ENCODE peak calls at places on chromosome 10, in four cellular contexts. One of them, this sample, is unnamed. For H3K27me3, the result is how much of the 10 kb centered on the place peaks cover.

GRCh38 chr10:123704812-123705211 is 38.7 kb downstream of the GPR26 start:
- DNase-seq in hepatocyte: no peak
- DNase-seq in right atrium auricular region: no peak
- DNase-seq in heart right ventricle: no peak
- DNase-seq in this sample: no peak

GRCh38 chr10:51224610-51225230 is 150.4 kb downstream of the PRKG1 start:
- DNase-seq in hepatocyte: peak
- DNase-seq in right atrium auricular region: no peak
- DNase-seq in heart right ventricle: no peak
- DNase-seq in this sample: no peak

GRCh38 chr10:87761892-87762291 is 56.1 kb downstream of the ATAD1 start:
- DNase-seq in hepatocyte: peak
- DNase-seq in right atrium auricular region: no peak
- DNase-seq in heart right ventricle: no peak
- DNase-seq in this sample: no peak

GRCh38 chr10:58590152-58590551 is 77.5 kb downstream of the BICC1 start:
- DNase-seq in hepatocyte: peak
- DNase-seq in right atrium auricular region: no peak
- DNase-seq in heart right ventricle: no peak
- DNase-seq in this sample: no peak

GRCh38 chr10:112498806-112499205 is 51.8 kb downstream of the VTI1A start:
- DNase-seq in hepatocyte: no peak
- DNase-seq in right atrium auricular region: no peak
- DNase-seq in heart right ventricle: no peak
- DNase-seq in this sample: no peak

GRCh38 chr10:14617850-14618249 is 156.8 kb downstream of the FAM107B start:
- DNase-seq in hepatocyte: no peak
- DNase-seq in right atrium auricular region: no peak
- DNase-seq in heart right ventricle: no peak
- DNase-seq in this sample: no peak

GRCh38 chr10:59692113-59692512 is 17.5 kb downstream of the SLC16A9 start:
- DNase-seq in hepatocyte: no peak
- DNase-seq in right atrium auricular region: no peak
- DNase-seq in heart right ventricle: no peak
- DNase-seq in this sample: no peak

GRCh38 chr10:90769946-90770841 is 87.6 kb downstream of the HTR7 start:
- DNase-seq in hepatocyte: no peak
- DNase-seq in right atrium auricular region: no peak
- DNase-seq in heart right ventricle: no peak
- DNase-seq in this sample: no peak

GRCh38 chr10:85900060-85900459 is 466.5 kb downstream of the GRID1 start:
- DNase-seq in hepatocyte: no peak
- DNase-seq in right atrium auricular region: no peak
- DNase-seq in heart right ventricle: no peak
- DNase-seq in this sample: no peak

GRCh38 chr10:18204050-18204449 is 63.8 kb downstream of the CACNB2 start:
- DNase-seq in hepatocyte: no peak
- DNase-seq in right atrium auricular region: no peak
- DNase-seq in heart right ventricle: no peak
- DNase-seq in this sample: no peak

GRCh38 chr10:78812571-78813318 is 256.0 kb upstream of the ZMIZ1 start:
- DNase-seq in hepatocyte: no peak
- DNase-seq in right atrium auricular region: no peak
- DNase-seq in heart right ventricle: no peak
- DNase-seq in this sample: no peak

GRCh38 chr10:84329094-84329611 is 764 bp downstream of the CCSER2 start:
- DNase-seq in hepatocyte: peak
- DNase-seq in right atrium auricular region: no peak
- DNase-seq in heart right ventricle: peak
- DNase-seq in this sample: no peak

GRCh38 chr10:18886102-18886501 is 162.5 kb upstream of the MALRD1 start:
- DNase-seq in hepatocyte: peak
- DNase-seq in right atrium auricular region: no peak
- DNase-seq in heart right ventricle: no peak
- DNase-seq in this sample: no peak

GRCh38 chr10:123808873-123809272 is 82.7 kb downstream of the CPXM2 start:
- DNase-seq in hepatocyte: no peak
- DNase-seq in right atrium auricular region: peak
- DNase-seq in heart right ventricle: no peak
- DNase-seq in this sample: no peak

GRCh38 chr10:79475877-79476276 is 30.5 kb upstream of the ZCCHC24 start:
- DNase-seq in hepatocyte: no peak
- DNase-seq in right atrium auricular region: no peak
- DNase-seq in heart right ventricle: no peak
- DNase-seq in this sample: no peak

GRCh38 chr10:88347022-88347421 is 236.1 kb downstream of the RNLS start:
- DNase-seq in hepatocyte: peak
- DNase-seq in right atrium auricular region: no peak
- DNase-seq in heart right ventricle: no peak
- DNase-seq in this sample: no peak

GRCh38 chr10:91418417-91418816 is 8.3 kb downstream of the HECTD2 start:
- DNase-seq in hepatocyte: no peak
- DNase-seq in right atrium auricular region: no peak
- DNase-seq in heart right ventricle: no peak
- DNase-seq in this sample: no peak

GRCh38 chr10:101686133-101686925 is 8.6 kb downstream of the FBXW4 start:
- DNase-seq in hepatocyte: no peak
- DNase-seq in right atrium auricular region: no peak
- DNase-seq in heart right ventricle: no peak
- DNase-seq in this sample: no peak

GRCh38 chr10:102720775-102721301 is 6.4 kb downstream of the SFXN2 start:
- DNase-seq in hepatocyte: no peak
- DNase-seq in right atrium auricular region: no peak
- DNase-seq in heart right ventricle: peak
- DNase-seq in this sample: no peak
- H3K4me3 ChIP-seq in hepatocyte: no peak
- H3K4me3 ChIP-seq in right atrium auricular region: no peak
- H3K4me3 ChIP-seq in heart right ventricle: no peak
- H3K4me3 ChIP-seq in this sample: no peak

DNA sequence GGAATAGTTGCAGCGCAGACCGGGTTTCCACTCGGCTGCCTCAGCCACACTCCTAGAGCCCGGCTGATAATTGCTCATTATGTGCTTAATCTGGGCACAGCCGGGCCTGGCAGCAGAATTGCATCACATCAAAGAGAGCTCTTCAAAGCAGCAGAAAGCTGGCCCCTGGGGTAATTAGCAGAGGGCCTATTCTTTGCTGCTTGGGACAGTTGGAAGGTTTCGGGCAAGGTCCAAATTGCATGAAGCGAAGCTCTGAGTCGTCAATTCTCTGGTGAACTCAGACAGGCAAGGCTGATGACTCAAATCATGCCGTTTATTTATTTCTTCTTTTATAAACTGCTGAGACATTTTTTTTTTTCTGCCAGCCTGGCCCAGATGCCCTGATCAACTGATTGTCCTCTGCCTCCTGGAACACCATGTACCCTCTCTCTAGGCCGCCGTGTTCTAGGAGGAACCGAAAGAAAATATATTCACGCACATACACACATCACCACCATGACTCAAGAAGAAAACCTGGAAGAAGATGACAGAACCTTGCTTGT is 242.2 kb downstream of the RAB11FIP2 start:
- DNase-seq in hepatocyte: no peak
- DNase-seq in right atrium auricular region: peak
- DNase-seq in heart right ventricle: no peak
- DNase-seq in this sample: no peak
- H3K27me3 ChIP-seq in hepatocyte: under half
- H3K27me3 ChIP-seq in right atrium auricular region: under half
- H3K27me3 ChIP-seq in heart right ventricle: under half
- H3K27me3 ChIP-seq in this sample: under half

GRCh38 chr10:62050941-62051433 is 149.5 kb downstream of the ARID5B start:
- DNase-seq in hepatocyte: peak
- DNase-seq in right atrium auricular region: peak
- DNase-seq in heart right ventricle: peak
- DNase-seq in this sample: peak

GRCh38 chr10:62048919-62049636 is 147.6 kb downstream of the ARID5B start:
- DNase-seq in hepatocyte: peak
- DNase-seq in right atrium auricular region: peak
- DNase-seq in heart right ventricle: peak
- DNase-seq in this sample: peak

GRCh38 chr10:62050627-62050924 is 149.1 kb downstream of the ARID5B start:
- DNase-seq in hepatocyte: no peak
- DNase-seq in right atrium auricular region: no peak
- DNase-seq in heart right ventricle: no peak
- DNase-seq in this sample: no peak

GRCh38 chr10:62048473-62048872 is 147.0 kb downstream of the ARID5B start:
- DNase-seq in hepatocyte: no peak
- DNase-seq in right atrium auricular region: no peak
- DNase-seq in heart right ventricle: no peak
- DNase-seq in this sample: no peak

DNA sequence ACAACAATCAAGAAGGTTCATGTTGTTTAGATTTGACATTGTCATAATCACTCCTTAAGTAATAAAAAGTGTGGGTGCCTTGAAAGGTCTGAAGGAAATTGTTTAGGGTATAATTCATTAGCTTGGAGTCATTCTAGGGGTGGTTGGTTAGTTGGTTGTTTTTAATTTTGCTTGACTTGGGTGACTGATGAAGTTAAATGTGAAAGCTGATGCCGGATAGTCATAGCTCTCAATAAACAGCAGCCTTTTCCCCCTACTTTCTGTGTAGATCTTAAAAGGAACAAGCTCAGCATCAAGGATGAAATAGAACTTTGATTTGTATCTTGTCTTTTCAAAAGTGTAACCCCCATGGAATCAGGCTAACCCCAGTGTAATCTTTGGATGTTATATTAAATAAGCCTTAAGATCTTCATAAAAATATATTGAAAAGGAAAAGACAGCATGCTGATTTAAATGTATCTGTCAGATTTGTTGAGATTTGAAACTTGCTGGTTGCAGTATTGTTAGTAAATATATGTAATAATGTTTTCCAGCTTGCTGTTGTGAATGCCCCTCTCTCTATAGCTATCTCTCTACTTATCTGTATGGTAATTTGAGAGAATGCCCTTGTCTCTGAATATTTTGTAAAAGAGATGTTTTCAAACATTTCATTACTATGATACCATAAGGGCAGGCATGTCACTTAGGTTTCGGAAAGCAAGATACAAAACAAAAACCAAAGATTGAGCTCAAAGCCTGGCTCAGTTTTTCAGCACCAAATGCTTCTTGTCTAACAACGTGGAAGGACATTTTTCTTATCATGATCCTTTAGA is 148.5 kb downstream of the ARID5B start:
- DNase-seq in hepatocyte: no peak
- DNase-seq in right atrium auricular region: no peak
- DNase-seq in heart right ventricle: no peak
- DNase-seq in this sample: no peak
- H3K4me3 ChIP-seq in hepatocyte: peak
- H3K4me3 ChIP-seq in right atrium auricular region: peak
- H3K4me3 ChIP-seq in heart right ventricle: peak
- H3K4me3 ChIP-seq in this sample: peak

GRCh38 chr10:133328358-133329343 is 8.0 kb downstream of the CALY start:
- DNase-seq in hepatocyte: no peak
- DNase-seq in right atrium auricular region: no peak
- DNase-seq in heart right ventricle: no peak
- DNase-seq in this sample: peak
- H3K27me3 ChIP-seq in hepatocyte: half or more
- H3K27me3 ChIP-seq in right atrium auricular region: under half
- H3K27me3 ChIP-seq in heart right ventricle: half or more
- H3K27me3 ChIP-seq in this sample: under half

GRCh38 chr10:110215286-110215685 is 7.9 kb downstream of the MXI1 start:
- DNase-seq in hepatocyte: no peak
- DNase-seq in right atrium auricular region: no peak
- DNase-seq in heart right ventricle: no peak
- DNase-seq in this sample: no peak
- H3K4me3 ChIP-seq in hepatocyte: no peak
- H3K4me3 ChIP-seq in right atrium auricular region: no peak
- H3K4me3 ChIP-seq in heart right ventricle: no peak
- H3K4me3 ChIP-seq in this sample: no peak